ENCODE peak calls at places on chromosomes 5 and 9, in nine cellular contexts. One of them, this sample, is unnamed.

GRCh38 chr5:143023447-143024096 is 253.4 kb downstream of the ARHGAP26 start:
- DNase-seq in cardiac muscle cell: peak
- DNase-seq in PC-3: no peak
- DNase-seq in tibial artery: peak
- DNase-seq in neural progenitor cell: peak
- DNase-seq in spleen: no peak
- DNase-seq in AG04450: no peak
- DNase-seq in heart right ventricle: peak
- DNase-seq in kidney: no peak
- DNase-seq in this sample: peak

GRCh38 chr5:9269024-9269423 is 276.9 kb downstream of the SEMA5A start:
- DNase-seq in cardiac muscle cell: no peak
- DNase-seq in PC-3: peak
- DNase-seq in tibial artery: no peak
- DNase-seq in neural progenitor cell: no peak
- DNase-seq in spleen: no peak
- DNase-seq in AG04450: no peak
- DNase-seq in heart right ventricle: no peak
- DNase-seq in kidney: no peak
- DNase-seq in this sample: no peak

GRCh38 chr5:130555429-130555828 is 609.6 kb downstream of the HINT1 start:
- DNase-seq in cardiac muscle cell: peak
- DNase-seq in PC-3: no peak
- DNase-seq in tibial artery: no peak
- DNase-seq in neural progenitor cell: no peak
- DNase-seq in spleen: no peak
- DNase-seq in AG04450: no peak
- DNase-seq in heart right ventricle: no peak
- DNase-seq in kidney: no peak
- DNase-seq in this sample: no peak

GRCh38 chr9:95088421-95089161 is 228.9 kb downstream of the FANCC start:
- DNase-seq in cardiac muscle cell: no peak
- DNase-seq in PC-3: no peak
- DNase-seq in tibial artery: peak
- DNase-seq in neural progenitor cell: peak
- DNase-seq in spleen: peak
- DNase-seq in AG04450: no peak
- DNase-seq in heart right ventricle: no peak
- DNase-seq in kidney: no peak
- DNase-seq in this sample: no peak

GRCh38 chr5:173964491-173964890 is 24.5 kb upstream of the C5orf47 start:
- DNase-seq in cardiac muscle cell: no peak
- DNase-seq in PC-3: no peak
- DNase-seq in tibial artery: no peak
- DNase-seq in neural progenitor cell: no peak
- DNase-seq in spleen: no peak
- DNase-seq in AG04450: no peak
- DNase-seq in heart right ventricle: no peak
- DNase-seq in kidney: no peak
- DNase-seq in this sample: no peak

GRCh38 chr9:114037961-114038723 is 40.0 kb downstream of the AMBP start:
- DNase-seq in cardiac muscle cell: no peak
- DNase-seq in PC-3: no peak
- DNase-seq in tibial artery: peak
- DNase-seq in neural progenitor cell: peak
- DNase-seq in spleen: peak
- DNase-seq in AG04450: no peak
- DNase-seq in heart right ventricle: no peak
- DNase-seq in kidney: peak
- DNase-seq in this sample: no peak

GRCh38 chr5:130893003-130893402 is 272.1 kb downstream of the HINT1 start:
- DNase-seq in cardiac muscle cell: no peak
- DNase-seq in PC-3: no peak
- DNase-seq in tibial artery: no peak
- DNase-seq in neural progenitor cell: no peak
- DNase-seq in spleen: no peak
- DNase-seq in AG04450: no peak
- DNase-seq in heart right ventricle: no peak
- DNase-seq in kidney: no peak
- DNase-seq in this sample: no peak

GRCh38 chr5:72106922-72107873 is at the start of gene MAP1B:
- DNase-seq in cardiac muscle cell: peak
- DNase-seq in PC-3: peak
- DNase-seq in tibial artery: peak
- DNase-seq in neural progenitor cell: peak
- DNase-seq in spleen: peak
- DNase-seq in AG04450: peak
- DNase-seq in heart right ventricle: peak
- DNase-seq in kidney: peak
- DNase-seq in this sample: no peak

GRCh38 chr5:175116466-175117048 is 327.4 kb downstream of the DRD1 start:
- DNase-seq in cardiac muscle cell: no peak
- DNase-seq in PC-3: no peak
- DNase-seq in tibial artery: no peak
- DNase-seq in neural progenitor cell: no peak
- DNase-seq in spleen: no peak
- DNase-seq in AG04450: no peak
- DNase-seq in heart right ventricle: no peak
- DNase-seq in kidney: no peak
- DNase-seq in this sample: no peak

GRCh38 chr9:134304712-134305111 is 21.5 kb upstream of the RXRA start:
- DNase-seq in cardiac muscle cell: no peak
- DNase-seq in PC-3: no peak
- DNase-seq in tibial artery: peak
- DNase-seq in neural progenitor cell: no peak
- DNase-seq in spleen: peak
- DNase-seq in AG04450: no peak
- DNase-seq in heart right ventricle: no peak
- DNase-seq in kidney: peak
- DNase-seq in this sample: no peak

GRCh38 chr5:152593388-152593787 is 188.3 kb upstream of the NMUR2 start:
- DNase-seq in cardiac muscle cell: no peak
- DNase-seq in PC-3: no peak
- DNase-seq in tibial artery: no peak
- DNase-seq in neural progenitor cell: no peak
- DNase-seq in spleen: no peak
- DNase-seq in AG04450: no peak
- DNase-seq in heart right ventricle: no peak
- DNase-seq in kidney: no peak
- DNase-seq in this sample: no peak

GRCh38 chr5:167578977-167579700 is 712.3 kb upstream of the WWC1 start:
- DNase-seq in cardiac muscle cell: no peak
- DNase-seq in PC-3: no peak
- DNase-seq in tibial artery: no peak
- DNase-seq in neural progenitor cell: no peak
- DNase-seq in spleen: no peak
- DNase-seq in AG04450: no peak
- DNase-seq in heart right ventricle: no peak
- DNase-seq in kidney: no peak
- DNase-seq in this sample: no peak

GRCh38 chr5:5291357-5291756 is 131.1 kb upstream of the ICE1 start:
- DNase-seq in cardiac muscle cell: no peak
- DNase-seq in PC-3: peak
- DNase-seq in tibial artery: no peak
- DNase-seq in neural progenitor cell: no peak
- DNase-seq in spleen: peak
- DNase-seq in AG04450: no peak
- DNase-seq in heart right ventricle: peak
- DNase-seq in kidney: peak
- DNase-seq in this sample: no peak

GRCh38 chr9:96232164-96232538 is 69.8 kb downstream of the HSD17B3 start:
- DNase-seq in cardiac muscle cell: no peak
- DNase-seq in PC-3: no peak
- DNase-seq in tibial artery: no peak
- DNase-seq in neural progenitor cell: no peak
- DNase-seq in spleen: no peak
- DNase-seq in AG04450: no peak
- DNase-seq in heart right ventricle: no peak
- DNase-seq in kidney: no peak
- DNase-seq in this sample: no peak

GRCh38 chr9:96242829-96243228 is 59.1 kb downstream of the HSD17B3 start:
- DNase-seq in cardiac muscle cell: no peak
- DNase-seq in PC-3: no peak
- DNase-seq in tibial artery: no peak
- DNase-seq in neural progenitor cell: no peak
- DNase-seq in spleen: no peak
- DNase-seq in AG04450: no peak
- DNase-seq in heart right ventricle: no peak
- DNase-seq in kidney: no peak
- DNase-seq in this sample: no peak

GRCh38 chr9:96241391-96241809 is 60.6 kb downstream of the HSD17B3 start:
- DNase-seq in cardiac muscle cell: no peak
- DNase-seq in PC-3: peak
- DNase-seq in tibial artery: no peak
- DNase-seq in neural progenitor cell: no peak
- DNase-seq in spleen: no peak
- DNase-seq in AG04450: no peak
- DNase-seq in heart right ventricle: no peak
- DNase-seq in kidney: no peak
- DNase-seq in this sample: peak

GRCh38 chr9:96232539-96233241 is 69.3 kb downstream of the HSD17B3 start:
- DNase-seq in cardiac muscle cell: peak
- DNase-seq in PC-3: peak
- DNase-seq in tibial artery: peak
- DNase-seq in neural progenitor cell: peak
- DNase-seq in spleen: no peak
- DNase-seq in AG04450: peak
- DNase-seq in heart right ventricle: peak
- DNase-seq in kidney: peak
- DNase-seq in this sample: peak

GRCh38 chr9:96236854-96237545 is 65.0 kb downstream of the HSD17B3 start:
- DNase-seq in cardiac muscle cell: no peak
- DNase-seq in PC-3: no peak
- DNase-seq in tibial artery: no peak
- DNase-seq in neural progenitor cell: peak
- DNase-seq in spleen: no peak
- DNase-seq in AG04450: no peak
- DNase-seq in heart right ventricle: no peak
- DNase-seq in kidney: no peak
- DNase-seq in this sample: no peak
- H3K27ac ChIP-seq in cardiac muscle cell: no peak
- H3K27ac ChIP-seq in PC-3: no peak
- H3K27ac ChIP-seq in tibial artery: no peak
- H3K27ac ChIP-seq in neural progenitor cell: no peak
- H3K27ac ChIP-seq in spleen: no peak
- H3K27ac ChIP-seq in AG04450: no peak
- H3K27ac ChIP-seq in heart right ventricle: peak
- H3K27ac ChIP-seq in kidney: no peak
- H3K27ac ChIP-seq in this sample: no peak

DNA sequence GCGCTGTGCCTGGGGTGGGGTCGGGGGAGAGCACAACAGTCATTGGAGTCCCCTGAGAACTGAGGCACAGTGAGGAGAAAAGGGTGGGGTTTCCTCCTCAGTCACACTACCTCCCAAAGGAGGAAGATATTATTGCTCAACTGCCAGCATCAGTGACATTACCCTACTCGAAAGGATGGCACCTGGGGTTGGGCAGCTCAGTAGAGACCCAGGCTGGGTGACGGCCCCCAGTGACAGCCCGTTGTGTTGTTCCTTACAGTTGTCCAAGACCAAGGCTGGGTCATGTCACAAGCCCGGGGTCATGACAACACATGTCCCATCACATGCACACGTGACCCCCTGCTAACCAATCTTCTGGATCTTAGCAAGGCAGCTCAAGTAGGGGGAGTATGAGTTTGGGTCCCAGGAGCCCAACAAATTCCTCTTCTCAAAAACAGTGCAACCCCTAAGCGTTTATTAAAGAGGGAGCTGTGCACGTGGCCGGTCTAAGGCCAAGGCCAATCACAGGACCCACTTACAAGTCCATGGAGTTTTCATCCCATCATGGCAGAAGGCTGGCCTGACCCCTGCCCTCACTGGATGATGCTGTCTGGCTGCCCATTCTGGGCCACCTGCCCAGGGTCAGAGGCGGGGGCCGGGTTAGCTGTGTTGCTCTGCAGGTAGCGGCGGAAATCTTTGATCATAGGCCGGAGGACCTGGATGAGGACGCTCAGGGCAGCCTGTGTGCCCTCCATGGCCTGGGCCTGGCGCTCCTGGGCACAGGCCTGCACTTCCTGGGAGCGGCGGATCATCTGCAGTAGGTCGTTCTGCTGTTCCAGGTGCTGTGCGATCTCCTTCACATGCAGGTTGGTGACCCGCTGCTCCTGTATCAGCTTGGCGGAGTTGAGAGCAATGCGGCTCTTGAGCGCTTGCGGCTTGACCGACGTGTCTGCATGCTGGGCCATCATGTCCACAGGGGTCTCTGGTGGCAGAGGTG is 4.0 kb downstream of the NAIF1 start:
- DNase-seq in cardiac muscle cell: no peak
- DNase-seq in PC-3: no peak
- DNase-seq in tibial artery: no peak
- DNase-seq in neural progenitor cell: no peak
- DNase-seq in spleen: peak
- DNase-seq in AG04450: no peak
- DNase-seq in heart right ventricle: no peak
- DNase-seq in kidney: peak
- DNase-seq in this sample: no peak
- H3K27ac ChIP-seq in cardiac muscle cell: no peak
- H3K27ac ChIP-seq in PC-3: no peak
- H3K27ac ChIP-seq in tibial artery: no peak
- H3K27ac ChIP-seq in neural progenitor cell: no peak
- H3K27ac ChIP-seq in spleen: peak
- H3K27ac ChIP-seq in AG04450: no peak
- H3K27ac ChIP-seq in heart right ventricle: peak
- H3K27ac ChIP-seq in kidney: no peak
- H3K27ac ChIP-seq in this sample: no peak

DNA sequence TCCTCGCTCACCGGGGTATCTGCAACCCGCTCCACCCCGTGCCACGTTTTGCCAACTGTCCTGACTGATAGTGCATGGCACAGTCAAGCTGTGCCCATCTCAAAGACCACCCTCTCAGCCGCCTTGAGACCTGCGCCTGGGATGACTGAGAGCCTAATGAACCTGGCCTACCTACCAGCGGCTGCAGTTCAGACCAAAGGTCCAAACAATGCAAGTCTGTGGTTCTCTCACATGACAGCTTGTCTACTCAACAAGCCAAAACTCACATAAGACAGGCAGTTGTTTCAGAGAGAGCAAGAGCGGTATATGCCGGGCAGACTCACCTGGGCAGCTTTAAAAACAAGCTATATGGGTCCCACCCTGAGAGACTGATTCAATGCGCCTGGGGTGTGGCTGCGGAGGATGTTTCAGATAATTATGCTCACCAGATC is 70.5 kb downstream of the EPB41L4B start:
- DNase-seq in cardiac muscle cell: no peak
- DNase-seq in PC-3: peak
- DNase-seq in tibial artery: no peak
- DNase-seq in neural progenitor cell: no peak
- DNase-seq in spleen: no peak
- DNase-seq in AG04450: no peak
- DNase-seq in heart right ventricle: no peak
- DNase-seq in kidney: no peak
- DNase-seq in this sample: no peak
- H3K27ac ChIP-seq in cardiac muscle cell: no peak
- H3K27ac ChIP-seq in PC-3: peak
- H3K27ac ChIP-seq in tibial artery: no peak
- H3K27ac ChIP-seq in neural progenitor cell: no peak
- H3K27ac ChIP-seq in spleen: no peak
- H3K27ac ChIP-seq in AG04450: no peak
- H3K27ac ChIP-seq in heart right ventricle: no peak
- H3K27ac ChIP-seq in kidney: no peak
- H3K27ac ChIP-seq in this sample: no peak

GRCh38 chr5:16726538-16726946 is 109.7 kb upstream of the RETREG1 start:
- DNase-seq in cardiac muscle cell: no peak
- DNase-seq in PC-3: peak
- DNase-seq in tibial artery: no peak
- DNase-seq in neural progenitor cell: no peak
- DNase-seq in spleen: no peak
- DNase-seq in AG04450: no peak
- DNase-seq in heart right ventricle: peak
- DNase-seq in kidney: no peak
- DNase-seq in this sample: no peak
- H3K27ac ChIP-seq in cardiac muscle cell: no peak
- H3K27ac ChIP-seq in PC-3: no peak
- H3K27ac ChIP-seq in tibial artery: no peak
- H3K27ac ChIP-seq in neural progenitor cell: peak
- H3K27ac ChIP-seq in spleen: no peak
- H3K27ac ChIP-seq in AG04450: no peak
- H3K27ac ChIP-seq in heart right ventricle: no peak
- H3K27ac ChIP-seq in kidney: no peak
- H3K27ac ChIP-seq in this sample: no peak